ENCODE peak calls at places on chromosomes 3 and 15, in nine cellular contexts. One of them, this sample, is unnamed.
A peak's percentile ranks its signal among the peaks of the same experiment; 100 is the strongest.

GRCh38 chr3:133835961-133836360 is 30.3 kb downstream of the SRPRB start:
- DNase-seq in WTC11: no peak
- DNase-seq in GM12865: no peak
- DNase-seq in breast epithelium: no peak
- DNase-seq in pancreas: no peak
- DNase-seq in mesothelial cell of epicardium: no peak
- DNase-seq in HFFc6: no peak
- DNase-seq in HCT116: no peak
- DNase-seq in suprapubic skin: peak; percentile 58
- DNase-seq in this sample: no peak

GRCh38 chr3:100399341-100400071 is 1.4 kb downstream of the TOMM70 start:
- DNase-seq in HFFc6: no peak
- DNase-seq in WTC11: no peak
- DNase-seq in HCT116: no peak
- DNase-seq in GM12865: peak; percentile 3
- DNase-seq in breast epithelium: no peak
- DNase-seq in suprapubic skin: no peak
- DNase-seq in pancreas: no peak
- DNase-seq in mesothelial cell of epicardium: no peak
- DNase-seq in this sample: no peak

GRCh38 chr3:51691949-51692348 is 14.9 kb upstream of the GRM2 start:
- DNase-seq in WTC11: no peak
- DNase-seq in breast epithelium: no peak
- DNase-seq in mesothelial cell of epicardium: no peak
- DNase-seq in pancreas: no peak
- DNase-seq in GM12865: no peak
- DNase-seq in HFFc6: no peak
- DNase-seq in suprapubic skin: no peak
- DNase-seq in HCT116: no peak
- DNase-seq in this sample: no peak

GRCh38 chr15:91984006-91984405 is 130.5 kb downstream of the SLCO3A1 start:
- DNase-seq in WTC11: no peak
- DNase-seq in HFFc6: no peak
- DNase-seq in pancreas: no peak
- DNase-seq in HCT116: no peak
- DNase-seq in mesothelial cell of epicardium: no peak
- DNase-seq in breast epithelium: no peak
- DNase-seq in GM12865: no peak
- DNase-seq in suprapubic skin: no peak
- DNase-seq in this sample: no peak

GRCh38 chr3:61730058-61730457 is 168.7 kb downstream of the PTPRG start:
- DNase-seq in suprapubic skin: no peak
- DNase-seq in mesothelial cell of epicardium: no peak
- DNase-seq in HFFc6: no peak
- DNase-seq in pancreas: no peak
- DNase-seq in GM12865: no peak
- DNase-seq in HCT116: no peak
- DNase-seq in WTC11: no peak
- DNase-seq in breast epithelium: no peak
- DNase-seq in this sample: no peak

GRCh38 chr3:128504957-128505730 is 12.1 kb upstream of the GATA2 start:
- DNase-seq in suprapubic skin: no peak
- DNase-seq in pancreas: no peak
- DNase-seq in WTC11: no peak
- DNase-seq in breast epithelium: no peak
- DNase-seq in HFFc6: no peak
- DNase-seq in mesothelial cell of epicardium: no peak
- DNase-seq in HCT116: no peak
- DNase-seq in GM12865: no peak
- DNase-seq in this sample: peak; percentile 37

GRCh38 chr15:72835289-72835890 is 51.8 kb upstream of the ADPGK start:
- DNase-seq in mesothelial cell of epicardium: no peak
- DNase-seq in HCT116: peak; percentile 13
- DNase-seq in GM12865: peak; percentile 8
- DNase-seq in pancreas: no peak
- DNase-seq in WTC11: peak; percentile 50
- DNase-seq in suprapubic skin: peak; percentile 24
- DNase-seq in breast epithelium: no peak
- DNase-seq in HFFc6: no peak
- DNase-seq in this sample: peak; percentile 6

GRCh38 chr3:180421711-180422110 is 180.3 kb upstream of the TTC14 start:
- DNase-seq in mesothelial cell of epicardium: no peak
- DNase-seq in WTC11: no peak
- DNase-seq in breast epithelium: no peak
- DNase-seq in pancreas: no peak
- DNase-seq in suprapubic skin: no peak
- DNase-seq in HCT116: no peak
- DNase-seq in HFFc6: no peak
- DNase-seq in GM12865: no peak
- DNase-seq in this sample: no peak

GRCh38 chr3:115616461-115616860 is 6.8 kb upstream of the GAP43 start:
- DNase-seq in HFFc6: no peak
- DNase-seq in GM12865: no peak
- DNase-seq in HCT116: no peak
- DNase-seq in mesothelial cell of epicardium: no peak
- DNase-seq in suprapubic skin: no peak
- DNase-seq in pancreas: no peak
- DNase-seq in WTC11: no peak
- DNase-seq in breast epithelium: no peak
- DNase-seq in this sample: no peak

GRCh38 chr3:189712906-189713483 is 81.8 kb downstream of the TP63 start:
- DNase-seq in WTC11: no peak
- DNase-seq in HFFc6: no peak
- DNase-seq in HCT116: no peak
- DNase-seq in suprapubic skin: no peak
- DNase-seq in breast epithelium: no peak
- DNase-seq in GM12865: no peak
- DNase-seq in pancreas: no peak
- DNase-seq in mesothelial cell of epicardium: no peak
- DNase-seq in this sample: no peak

GRCh38 chr15:59917504-59918157 is 86.5 kb upstream of the FOXB1 start:
- DNase-seq in GM12865: peak; percentile 77
- DNase-seq in suprapubic skin: peak; percentile 79
- DNase-seq in HCT116: peak; percentile 22
- DNase-seq in WTC11: peak; percentile 90
- DNase-seq in pancreas: peak; percentile 49
- DNase-seq in mesothelial cell of epicardium: peak; percentile 62
- DNase-seq in breast epithelium: peak; percentile 55
- DNase-seq in HFFc6: peak; percentile 26
- DNase-seq in this sample: peak; percentile 94

GRCh38 chr3:10198761-10199688 is 34.3 kb downstream of the IRAK2 start:
- DNase-seq in WTC11: no peak
- DNase-seq in suprapubic skin: no peak
- DNase-seq in HCT116: no peak
- DNase-seq in GM12865: peak; percentile 93
- DNase-seq in HFFc6: peak; percentile 49
- DNase-seq in mesothelial cell of epicardium: no peak
- DNase-seq in breast epithelium: peak; percentile 65
- DNase-seq in pancreas: no peak
- DNase-seq in this sample: peak; percentile 82

GRCh38 chr15:86620636-86621349 is 541.1 kb downstream of the AGBL1 start:
- DNase-seq in pancreas: no peak
- DNase-seq in breast epithelium: no peak
- DNase-seq in mesothelial cell of epicardium: no peak
- DNase-seq in HCT116: no peak
- DNase-seq in WTC11: no peak
- DNase-seq in HFFc6: no peak
- DNase-seq in suprapubic skin: no peak
- DNase-seq in GM12865: no peak
- DNase-seq in this sample: no peak

GRCh38 chr15:78054971-78055370 is 22.5 kb downstream of the TBC1D2B start:
- DNase-seq in HFFc6: no peak
- DNase-seq in suprapubic skin: no peak
- DNase-seq in pancreas: no peak
- DNase-seq in HCT116: no peak
- DNase-seq in GM12865: no peak
- DNase-seq in mesothelial cell of epicardium: no peak
- DNase-seq in breast epithelium: no peak
- DNase-seq in WTC11: no peak
- DNase-seq in this sample: no peak

GRCh38 chr3:128301186-128302023 is 148.1 kb downstream of the EEFSEC start:
- DNase-seq in HCT116: no peak
- DNase-seq in suprapubic skin: no peak
- DNase-seq in WTC11: no peak
- DNase-seq in HFFc6: no peak
- DNase-seq in mesothelial cell of epicardium: peak; percentile 19
- DNase-seq in breast epithelium: no peak
- DNase-seq in GM12865: no peak
- DNase-seq in pancreas: no peak
- DNase-seq in this sample: no peak

GRCh38 chr3:15575446-15575845 is 25.9 kb downstream of the HACL1 start:
- DNase-seq in HFFc6: no peak
- DNase-seq in WTC11: no peak
- DNase-seq in GM12865: no peak
- DNase-seq in pancreas: no peak
- DNase-seq in mesothelial cell of epicardium: no peak
- DNase-seq in HCT116: no peak
- DNase-seq in breast epithelium: no peak
- DNase-seq in suprapubic skin: no peak
- DNase-seq in this sample: no peak

GRCh38 chr3:11914651-11915050 is 68.0 kb upstream of the TAMM41 start:
- DNase-seq in HFFc6: no peak
- DNase-seq in pancreas: no peak
- DNase-seq in mesothelial cell of epicardium: peak; percentile 19
- DNase-seq in suprapubic skin: peak; percentile 45
- DNase-seq in HCT116: no peak
- DNase-seq in breast epithelium: no peak
- DNase-seq in GM12865: no peak
- DNase-seq in WTC11: no peak
- DNase-seq in this sample: no peak

GRCh38 chr3:8490079-8490552 is 11.5 kb upstream of the LMCD1 start:
- DNase-seq in WTC11: no peak
- DNase-seq in suprapubic skin: no peak
- DNase-seq in pancreas: no peak
- DNase-seq in HCT116: no peak
- DNase-seq in HFFc6: peak; percentile 85
- DNase-seq in breast epithelium: no peak
- DNase-seq in GM12865: no peak
- DNase-seq in mesothelial cell of epicardium: no peak
- DNase-seq in this sample: no peak

GRCh38 chr15:100106732-100107131 is 235.0 kb downstream of the ADAMTS17 start:
- DNase-seq in breast epithelium: no peak
- DNase-seq in suprapubic skin: peak; percentile 66
- DNase-seq in pancreas: no peak
- DNase-seq in GM12865: no peak
- DNase-seq in mesothelial cell of epicardium: no peak
- DNase-seq in WTC11: no peak
- DNase-seq in HCT116: no peak
- DNase-seq in HFFc6: no peak
- DNase-seq in this sample: no peak

GRCh38 chr15:87973456-87974215 is 282.9 kb downstream of the NTRK3 start:
- DNase-seq in mesothelial cell of epicardium: no peak
- DNase-seq in HCT116: no peak
- DNase-seq in WTC11: no peak
- DNase-seq in suprapubic skin: no peak
- DNase-seq in breast epithelium: no peak
- DNase-seq in GM12865: no peak
- DNase-seq in pancreas: no peak
- DNase-seq in HFFc6: no peak
- DNase-seq in this sample: no peak

DNA sequence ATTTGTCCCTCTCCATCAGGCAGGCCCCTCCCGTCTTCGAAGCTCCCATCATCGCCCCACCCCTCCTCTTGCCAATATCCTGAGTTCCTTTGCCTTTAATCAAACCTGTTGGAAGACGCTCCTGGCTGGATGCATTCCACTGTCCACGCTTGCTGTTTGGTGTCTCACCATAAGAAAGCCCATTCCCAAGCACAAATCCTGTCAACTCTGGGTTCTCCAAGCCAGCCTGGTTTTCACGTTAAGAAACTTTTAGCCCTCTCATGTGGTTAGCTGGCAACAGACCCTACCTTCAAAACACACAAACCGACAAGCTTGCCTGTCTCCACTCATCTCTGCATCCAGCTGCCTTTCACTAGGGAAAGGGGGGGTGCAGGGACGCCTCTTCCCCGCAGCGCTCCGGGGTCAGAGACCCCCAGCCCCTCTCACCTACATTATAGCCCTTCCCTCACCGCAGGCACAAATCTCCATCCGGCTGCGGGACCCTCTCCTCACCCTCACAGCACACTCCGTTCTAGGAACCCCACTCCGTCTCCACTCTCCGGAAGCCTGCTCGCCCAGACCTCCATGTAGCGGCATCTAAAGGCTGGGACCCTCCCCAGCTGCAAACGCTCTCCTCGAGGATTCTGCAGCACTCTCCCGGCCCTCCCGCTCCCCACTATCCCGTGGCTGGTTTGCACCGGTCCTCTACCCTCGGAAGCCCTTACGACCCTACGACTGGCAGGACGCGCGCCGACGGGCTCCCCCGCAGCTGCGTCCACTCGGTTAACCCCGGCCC is 959 bp downstream of the GORASP1 start:
- DNase-seq in WTC11: no peak
- DNase-seq in breast epithelium: no peak
- DNase-seq in pancreas: no peak
- DNase-seq in HFFc6: peak; percentile 63
- DNase-seq in GM12865: no peak
- DNase-seq in mesothelial cell of epicardium: peak; percentile 45
- DNase-seq in suprapubic skin: no peak
- DNase-seq in HCT116: no peak
- DNase-seq in this sample: no peak
- TF ChIP-seq CTCF in WTC11: no peak
- TF ChIP-seq CTCF in breast epithelium: no peak
- TF ChIP-seq CTCF in pancreas: no peak
- TF ChIP-seq CTCF in HFFc6: no peak
- TF ChIP-seq CTCF in GM12865: no peak
- TF ChIP-seq CTCF in mesothelial cell of epicardium: no peak
- TF ChIP-seq CTCF in suprapubic skin: no peak
- TF ChIP-seq CTCF in HCT116: no peak
- TF ChIP-seq CTCF in this sample: no peak

GRCh38 chr3:12994607-12995388 is 78.4 kb downstream of the IQSEC1 start:
- DNase-seq in HFFc6: peak; percentile 54
- DNase-seq in WTC11: peak; percentile 90
- DNase-seq in GM12865: peak; percentile 88
- DNase-seq in pancreas: peak; percentile 91
- DNase-seq in breast epithelium: peak; percentile 91
- DNase-seq in suprapubic skin: peak; percentile 92
- DNase-seq in HCT116: peak; percentile 48
- DNase-seq in mesothelial cell of epicardium: peak; percentile 94
- DNase-seq in this sample: peak; percentile 94
- TF ChIP-seq CTCF in HFFc6: peak; percentile 96
- TF ChIP-seq CTCF in WTC11: peak; percentile 83
- TF ChIP-seq CTCF in GM12865: peak; percentile 83
- TF ChIP-seq CTCF in pancreas: peak; percentile 91
- TF ChIP-seq CTCF in breast epithelium: peak; percentile 92
- TF ChIP-seq CTCF in suprapubic skin: peak; percentile 95
- TF ChIP-seq CTCF in HCT116: peak; percentile 79
- TF ChIP-seq CTCF in mesothelial cell of epicardium: peak; percentile 92
- TF ChIP-seq CTCF in this sample: peak; percentile 75

GRCh38 chr15:69931159-69931558 is 166.6 kb downstream of the TLE3 start:
- DNase-seq in HFFc6: no peak
- DNase-seq in GM12865: no peak
- DNase-seq in HCT116: no peak
- DNase-seq in pancreas: no peak
- DNase-seq in WTC11: no peak
- DNase-seq in mesothelial cell of epicardium: no peak
- DNase-seq in suprapubic skin: no peak
- DNase-seq in breast epithelium: no peak
- DNase-seq in this sample: no peak
- TF ChIP-seq CTCF in HFFc6: no peak
- TF ChIP-seq CTCF in GM12865: no peak
- TF ChIP-seq CTCF in HCT116: no peak
- TF ChIP-seq CTCF in pancreas: no peak
- TF ChIP-seq CTCF in WTC11: no peak
- TF ChIP-seq CTCF in mesothelial cell of epicardium: no peak
- TF ChIP-seq CTCF in suprapubic skin: no peak
- TF ChIP-seq CTCF in breast epithelium: no peak
- TF ChIP-seq CTCF in this sample: no peak

GRCh38 chr15:52336530-52336929 is 40.9 kb upstream of the MYO5C start:
- DNase-seq in HCT116: no peak
- DNase-seq in HFFc6: no peak
- DNase-seq in suprapubic skin: no peak
- DNase-seq in WTC11: no peak
- DNase-seq in GM12865: no peak
- DNase-seq in pancreas: no peak
- DNase-seq in mesothelial cell of epicardium: no peak
- DNase-seq in breast epithelium: no peak
- DNase-seq in this sample: no peak
- TF ChIP-seq CTCF in HCT116: peak; percentile 32
- TF ChIP-seq CTCF in HFFc6: no peak
- TF ChIP-seq CTCF in suprapubic skin: no peak
- TF ChIP-seq CTCF in WTC11: no peak
- TF ChIP-seq CTCF in GM12865: no peak
- TF ChIP-seq CTCF in pancreas: no peak
- TF ChIP-seq CTCF in mesothelial cell of epicardium: no peak
- TF ChIP-seq CTCF in breast epithelium: no peak
- TF ChIP-seq CTCF in this sample: no peak

This sample was measured in Calu3.